ENCODE peak calls at places on chromosomes 16 and 17, in eight cellular contexts. One of them, this sample, is unnamed.

GRCh38 chr17:11561702-11562101 is 36.6 kb upstream of the DNAH9 start:
- DNase-seq in fibroblast of lung: no peak
- DNase-seq in upper lobe of right lung: no peak
- DNase-seq in AG04449: no peak
- DNase-seq in right lobe of liver: no peak
- DNase-seq in cortex of kidney: no peak
- DNase-seq in activated naive CD4-positive, alpha-beta T cell treated with Interleukin-2 at 50 U/mL for 16 hours: no peak
- DNase-seq in progenitor cell of endocrine pancreas: no peak
- DNase-seq in this sample: no peak

GRCh38 chr17:76497979-76498885 is 3.0 kb downstream of the RHBDF2 start:
- DNase-seq in fibroblast of lung: peak; percentile 74
- DNase-seq in upper lobe of right lung: peak; percentile 86
- DNase-seq in AG04449: no peak
- DNase-seq in right lobe of liver: peak; percentile 90
- DNase-seq in cortex of kidney: no peak
- DNase-seq in activated naive CD4-positive, alpha-beta T cell treated with Interleukin-2 at 50 U/mL for 16 hours: no peak
- DNase-seq in progenitor cell of endocrine pancreas: no peak
- DNase-seq in this sample: peak; percentile 29

GRCh38 chr16:20147091-20147490 is 73.4 kb upstream of the GPR139 start:
- DNase-seq in fibroblast of lung: no peak
- DNase-seq in upper lobe of right lung: no peak
- DNase-seq in AG04449: no peak
- DNase-seq in right lobe of liver: no peak
- DNase-seq in cortex of kidney: no peak
- DNase-seq in activated naive CD4-positive, alpha-beta T cell treated with Interleukin-2 at 50 U/mL for 16 hours: no peak
- DNase-seq in progenitor cell of endocrine pancreas: no peak
- DNase-seq in this sample: no peak

GRCh38 chr16:1351582-1352362 is at the start of the genes GNPTG and TSR3:
- DNase-seq in fibroblast of lung: peak; percentile 89
- DNase-seq in upper lobe of right lung: peak; percentile 93
- DNase-seq in AG04449: peak; percentile 46
- DNase-seq in right lobe of liver: peak; percentile 88
- DNase-seq in cortex of kidney: no peak
- DNase-seq in activated naive CD4-positive, alpha-beta T cell treated with Interleukin-2 at 50 U/mL for 16 hours: peak; percentile 85
- DNase-seq in progenitor cell of endocrine pancreas: peak; percentile 84
- DNase-seq in this sample: peak; percentile 79

GRCh38 chr17:39939031-39939430 is 11.5 kb downstream of the LRRC3C start:
- DNase-seq in fibroblast of lung: no peak
- DNase-seq in upper lobe of right lung: no peak
- DNase-seq in AG04449: no peak
- DNase-seq in right lobe of liver: no peak
- DNase-seq in cortex of kidney: no peak
- DNase-seq in activated naive CD4-positive, alpha-beta T cell treated with Interleukin-2 at 50 U/mL for 16 hours: no peak
- DNase-seq in progenitor cell of endocrine pancreas: no peak
- DNase-seq in this sample: no peak

GRCh38 chr16:81265052-81265451 is 26.6 kb downstream of the BCO1 start:
- DNase-seq in fibroblast of lung: no peak
- DNase-seq in upper lobe of right lung: no peak
- DNase-seq in AG04449: no peak
- DNase-seq in right lobe of liver: no peak
- DNase-seq in cortex of kidney: no peak
- DNase-seq in activated naive CD4-positive, alpha-beta T cell treated with Interleukin-2 at 50 U/mL for 16 hours: no peak
- DNase-seq in progenitor cell of endocrine pancreas: no peak
- DNase-seq in this sample: no peak

GRCh38 chr16:87701066-87701425 is 64.7 kb downstream of the KLHDC4 start:
- DNase-seq in fibroblast of lung: no peak
- DNase-seq in upper lobe of right lung: no peak
- DNase-seq in AG04449: no peak
- DNase-seq in right lobe of liver: no peak
- DNase-seq in cortex of kidney: no peak
- DNase-seq in activated naive CD4-positive, alpha-beta T cell treated with Interleukin-2 at 50 U/mL for 16 hours: no peak
- DNase-seq in progenitor cell of endocrine pancreas: no peak
- DNase-seq in this sample: no peak

GRCh38 chr17:75619506-75620431 is 13.5 kb upstream of the SMIM5 start:
- DNase-seq in fibroblast of lung: peak; percentile 14
- DNase-seq in upper lobe of right lung: no peak
- DNase-seq in AG04449: no peak
- DNase-seq in right lobe of liver: no peak
- DNase-seq in cortex of kidney: no peak
- DNase-seq in activated naive CD4-positive, alpha-beta T cell treated with Interleukin-2 at 50 U/mL for 16 hours: no peak
- DNase-seq in progenitor cell of endocrine pancreas: no peak
- DNase-seq in this sample: no peak

GRCh38 chr16:76955629-76956028 is 235.4 kb upstream of the MON1B start:
- DNase-seq in fibroblast of lung: peak; percentile 43
- DNase-seq in upper lobe of right lung: no peak
- DNase-seq in AG04449: no peak
- DNase-seq in right lobe of liver: no peak
- DNase-seq in cortex of kidney: no peak
- DNase-seq in activated naive CD4-positive, alpha-beta T cell treated with Interleukin-2 at 50 U/mL for 16 hours: no peak
- DNase-seq in progenitor cell of endocrine pancreas: no peak
- DNase-seq in this sample: no peak

GRCh38 chr16:19595043-19595767 is 39.7 kb downstream of the VPS35L start:
- DNase-seq in fibroblast of lung: peak; percentile 12
- DNase-seq in upper lobe of right lung: no peak
- DNase-seq in AG04449: peak; percentile 88
- DNase-seq in right lobe of liver: no peak
- DNase-seq in cortex of kidney: no peak
- DNase-seq in activated naive CD4-positive, alpha-beta T cell treated with Interleukin-2 at 50 U/mL for 16 hours: no peak
- DNase-seq in progenitor cell of endocrine pancreas: no peak
- DNase-seq in this sample: no peak

GRCh38 chr16:12271006-12271405 is 294.5 kb downstream of the SNX29 start:
- DNase-seq in fibroblast of lung: peak; percentile 38
- DNase-seq in upper lobe of right lung: no peak
- DNase-seq in AG04449: no peak
- DNase-seq in right lobe of liver: no peak
- DNase-seq in cortex of kidney: no peak
- DNase-seq in activated naive CD4-positive, alpha-beta T cell treated with Interleukin-2 at 50 U/mL for 16 hours: no peak
- DNase-seq in progenitor cell of endocrine pancreas: no peak
- DNase-seq in this sample: no peak

GRCh38 chr16:15396948-15397594 is 1.5 kb downstream of the MPV17L start:
- DNase-seq in fibroblast of lung: no peak
- DNase-seq in upper lobe of right lung: no peak
- DNase-seq in AG04449: no peak
- DNase-seq in right lobe of liver: no peak
- DNase-seq in cortex of kidney: no peak
- DNase-seq in activated naive CD4-positive, alpha-beta T cell treated with Interleukin-2 at 50 U/mL for 16 hours: no peak
- DNase-seq in progenitor cell of endocrine pancreas: no peak
- DNase-seq in this sample: no peak

GRCh38 chr17:56866496-56866895 is 32.5 kb downstream of the DGKE start:
- DNase-seq in fibroblast of lung: no peak
- DNase-seq in upper lobe of right lung: no peak
- DNase-seq in AG04449: no peak
- DNase-seq in right lobe of liver: no peak
- DNase-seq in cortex of kidney: no peak
- DNase-seq in activated naive CD4-positive, alpha-beta T cell treated with Interleukin-2 at 50 U/mL for 16 hours: no peak
- DNase-seq in progenitor cell of endocrine pancreas: no peak
- DNase-seq in this sample: no peak

GRCh38 chr17:65287040-65287439 is 149.9 kb downstream of the RGS9 start:
- DNase-seq in fibroblast of lung: no peak
- DNase-seq in upper lobe of right lung: no peak
- DNase-seq in AG04449: no peak
- DNase-seq in right lobe of liver: no peak
- DNase-seq in cortex of kidney: no peak
- DNase-seq in activated naive CD4-positive, alpha-beta T cell treated with Interleukin-2 at 50 U/mL for 16 hours: no peak
- DNase-seq in progenitor cell of endocrine pancreas: no peak
- DNase-seq in this sample: no peak

GRCh38 chr17:13728751-13729150 is 127.0 kb upstream of the HS3ST3A1 start:
- DNase-seq in fibroblast of lung: no peak
- DNase-seq in upper lobe of right lung: no peak
- DNase-seq in AG04449: no peak
- DNase-seq in right lobe of liver: no peak
- DNase-seq in cortex of kidney: no peak
- DNase-seq in activated naive CD4-positive, alpha-beta T cell treated with Interleukin-2 at 50 U/mL for 16 hours: no peak
- DNase-seq in progenitor cell of endocrine pancreas: no peak
- DNase-seq in this sample: no peak

GRCh38 chr17:40298726-40299125 is 10.3 kb upstream of the RARA start:
- DNase-seq in fibroblast of lung: no peak
- DNase-seq in upper lobe of right lung: no peak
- DNase-seq in AG04449: no peak
- DNase-seq in right lobe of liver: no peak
- DNase-seq in cortex of kidney: no peak
- DNase-seq in activated naive CD4-positive, alpha-beta T cell treated with Interleukin-2 at 50 U/mL for 16 hours: no peak
- DNase-seq in progenitor cell of endocrine pancreas: no peak
- DNase-seq in this sample: no peak

GRCh38 chr17:14737984-14738651 is 437.2 kb downstream of the HS3ST3B1 start:
- DNase-seq in fibroblast of lung: peak; percentile 98
- DNase-seq in upper lobe of right lung: peak; percentile 79
- DNase-seq in AG04449: peak; percentile 97
- DNase-seq in right lobe of liver: peak; percentile 88
- DNase-seq in cortex of kidney: no peak
- DNase-seq in activated naive CD4-positive, alpha-beta T cell treated with Interleukin-2 at 50 U/mL for 16 hours: no peak
- DNase-seq in progenitor cell of endocrine pancreas: no peak
- DNase-seq in this sample: no peak

GRCh38 chr17:11351479-11351878 is 110.5 kb downstream of the SHISA6 start:
- DNase-seq in fibroblast of lung: no peak
- DNase-seq in upper lobe of right lung: no peak
- DNase-seq in AG04449: no peak
- DNase-seq in right lobe of liver: no peak
- DNase-seq in cortex of kidney: no peak
- DNase-seq in activated naive CD4-positive, alpha-beta T cell treated with Interleukin-2 at 50 U/mL for 16 hours: no peak
- DNase-seq in progenitor cell of endocrine pancreas: no peak
- DNase-seq in this sample: no peak

GRCh38 chr16:1530349-1530882 is 3.0 kb upstream of the TMEM204 start:
- DNase-seq in fibroblast of lung: no peak
- DNase-seq in upper lobe of right lung: no peak
- DNase-seq in AG04449: no peak
- DNase-seq in right lobe of liver: peak; percentile 13
- DNase-seq in cortex of kidney: no peak
- DNase-seq in activated naive CD4-positive, alpha-beta T cell treated with Interleukin-2 at 50 U/mL for 16 hours: no peak
- DNase-seq in progenitor cell of endocrine pancreas: no peak
- DNase-seq in this sample: no peak

GRCh38 chr17:74526681-74527080 is 4.6 kb downstream of the CD300LB start:
- DNase-seq in fibroblast of lung: no peak
- DNase-seq in upper lobe of right lung: no peak
- DNase-seq in AG04449: no peak
- DNase-seq in right lobe of liver: no peak
- DNase-seq in cortex of kidney: no peak
- DNase-seq in activated naive CD4-positive, alpha-beta T cell treated with Interleukin-2 at 50 U/mL for 16 hours: no peak
- DNase-seq in progenitor cell of endocrine pancreas: no peak
- DNase-seq in this sample: no peak

GRCh38 chr17:32396343-32396742 is 46.4 kb downstream of the ZNF207 start:
- DNase-seq in fibroblast of lung: no peak
- DNase-seq in upper lobe of right lung: no peak
- DNase-seq in AG04449: no peak
- DNase-seq in right lobe of liver: no peak
- DNase-seq in cortex of kidney: no peak
- DNase-seq in activated naive CD4-positive, alpha-beta T cell treated with Interleukin-2 at 50 U/mL for 16 hours: no peak
- DNase-seq in progenitor cell of endocrine pancreas: no peak
- DNase-seq in this sample: no peak

GRCh38 chr17:4559139-4559791 is 1.1 kb downstream of the GGT6 start:
- DNase-seq in fibroblast of lung: no peak
- DNase-seq in upper lobe of right lung: peak; percentile 57
- DNase-seq in AG04449: no peak
- DNase-seq in right lobe of liver: no peak
- DNase-seq in cortex of kidney: no peak
- DNase-seq in activated naive CD4-positive, alpha-beta T cell treated with Interleukin-2 at 50 U/mL for 16 hours: no peak
- DNase-seq in progenitor cell of endocrine pancreas: no peak
- DNase-seq in this sample: no peak

GRCh38 chr17:7323731-7324437 is 5.3 kb downstream of the NEURL4 start:
- DNase-seq in fibroblast of lung: peak; percentile 30
- DNase-seq in upper lobe of right lung: peak; percentile 77
- DNase-seq in AG04449: no peak
- DNase-seq in right lobe of liver: no peak
- DNase-seq in cortex of kidney: no peak
- DNase-seq in activated naive CD4-positive, alpha-beta T cell treated with Interleukin-2 at 50 U/mL for 16 hours: peak; percentile 72
- DNase-seq in progenitor cell of endocrine pancreas: peak; percentile 69
- DNase-seq in this sample: peak; percentile 40

GRCh38 chr16:56199164-56199563 is 7.9 kb downstream of the GNAO1 start:
- DNase-seq in fibroblast of lung: no peak
- DNase-seq in upper lobe of right lung: no peak
- DNase-seq in AG04449: no peak
- DNase-seq in right lobe of liver: no peak
- DNase-seq in cortex of kidney: no peak
- DNase-seq in activated naive CD4-positive, alpha-beta T cell treated with Interleukin-2 at 50 U/mL for 16 hours: peak; percentile 40
- DNase-seq in progenitor cell of endocrine pancreas: no peak
- DNase-seq in this sample: no peak

GRCh38 chr17:1590031-1590746 is 27.6 kb upstream of the PITPNA start:
- DNase-seq in fibroblast of lung: peak; percentile 78
- DNase-seq in upper lobe of right lung: no peak
- DNase-seq in AG04449: peak; percentile 24
- DNase-seq in right lobe of liver: peak; percentile 80
- DNase-seq in cortex of kidney: no peak
- DNase-seq in activated naive CD4-positive, alpha-beta T cell treated with Interleukin-2 at 50 U/mL for 16 hours: peak; percentile 24
- DNase-seq in progenitor cell of endocrine pancreas: no peak
- DNase-seq in this sample: no peak

GRCh38 chr17:82310877-82311276 is 6.5 kb downstream of the CD7 start:
- DNase-seq in fibroblast of lung: no peak
- DNase-seq in upper lobe of right lung: no peak
- DNase-seq in AG04449: no peak
- DNase-seq in right lobe of liver: no peak
- DNase-seq in cortex of kidney: no peak
- DNase-seq in activated naive CD4-positive, alpha-beta T cell treated with Interleukin-2 at 50 U/mL for 16 hours: no peak
- DNase-seq in progenitor cell of endocrine pancreas: no peak
- DNase-seq in this sample: no peak

GRCh38 chr17:968812-969766 is 10.5 kb downstream of the NXN start:
- DNase-seq in fibroblast of lung: no peak
- DNase-seq in upper lobe of right lung: no peak
- DNase-seq in AG04449: no peak
- DNase-seq in right lobe of liver: no peak
- DNase-seq in cortex of kidney: no peak
- DNase-seq in activated naive CD4-positive, alpha-beta T cell treated with Interleukin-2 at 50 U/mL for 16 hours: no peak
- DNase-seq in progenitor cell of endocrine pancreas: no peak
- DNase-seq in this sample: no peak

GRCh38 chr16:84391151-84391873 is 23.0 kb downstream of the ATP2C2 start:
- DNase-seq in fibroblast of lung: peak; percentile 43
- DNase-seq in upper lobe of right lung: peak; percentile 30
- DNase-seq in AG04449: no peak
- DNase-seq in right lobe of liver: no peak
- DNase-seq in cortex of kidney: no peak
- DNase-seq in activated naive CD4-positive, alpha-beta T cell treated with Interleukin-2 at 50 U/mL for 16 hours: no peak
- DNase-seq in progenitor cell of endocrine pancreas: no peak
- DNase-seq in this sample: no peak

GRCh38 chr17:42706732-42707131 is 24.4 kb downstream of the CNTNAP1 start:
- DNase-seq in fibroblast of lung: no peak
- DNase-seq in upper lobe of right lung: no peak
- DNase-seq in AG04449: no peak
- DNase-seq in right lobe of liver: no peak
- DNase-seq in cortex of kidney: no peak
- DNase-seq in activated naive CD4-positive, alpha-beta T cell treated with Interleukin-2 at 50 U/mL for 16 hours: peak; percentile 65
- DNase-seq in progenitor cell of endocrine pancreas: no peak
- DNase-seq in this sample: no peak

GRCh38 chr16:3716831-3717234 is 491 bp downstream of the TRAP1 start:
- DNase-seq in fibroblast of lung: no peak
- DNase-seq in upper lobe of right lung: no peak
- DNase-seq in AG04449: no peak
- DNase-seq in right lobe of liver: no peak
- DNase-seq in cortex of kidney: no peak
- DNase-seq in activated naive CD4-positive, alpha-beta T cell treated with Interleukin-2 at 50 U/mL for 16 hours: peak; percentile 47
- DNase-seq in progenitor cell of endocrine pancreas: no peak
- DNase-seq in this sample: no peak

GRCh38 chr16:24070851-24071250 is 185.3 kb upstream of the CACNG3 start:
- DNase-seq in fibroblast of lung: peak; percentile 21
- DNase-seq in upper lobe of right lung: no peak
- DNase-seq in AG04449: no peak
- DNase-seq in right lobe of liver: no peak
- DNase-seq in cortex of kidney: no peak
- DNase-seq in activated naive CD4-positive, alpha-beta T cell treated with Interleukin-2 at 50 U/mL for 16 hours: peak; percentile 26
- DNase-seq in progenitor cell of endocrine pancreas: peak; percentile 21
- DNase-seq in this sample: no peak

GRCh38 chr16:2196162-2196980 is at the start of gene CASKIN1:
- DNase-seq in fibroblast of lung: no peak
- DNase-seq in upper lobe of right lung: no peak
- DNase-seq in AG04449: no peak
- DNase-seq in right lobe of liver: no peak
- DNase-seq in cortex of kidney: no peak
- DNase-seq in activated naive CD4-positive, alpha-beta T cell treated with Interleukin-2 at 50 U/mL for 16 hours: no peak
- DNase-seq in progenitor cell of endocrine pancreas: no peak
- DNase-seq in this sample: no peak

GRCh38 chr17:69967910-69968411 is 107.1 kb upstream of the KCNJ16 start:
- DNase-seq in fibroblast of lung: peak; percentile 83
- DNase-seq in upper lobe of right lung: no peak
- DNase-seq in AG04449: peak; percentile 97
- DNase-seq in right lobe of liver: no peak
- DNase-seq in cortex of kidney: no peak
- DNase-seq in activated naive CD4-positive, alpha-beta T cell treated with Interleukin-2 at 50 U/mL for 16 hours: no peak
- DNase-seq in progenitor cell of endocrine pancreas: no peak
- DNase-seq in this sample: no peak

GRCh38 chr17:42980274-42980765 is at the start of gene RUNDC1:
- DNase-seq in fibroblast of lung: peak; percentile 78
- DNase-seq in upper lobe of right lung: peak; percentile 97
- DNase-seq in AG04449: no peak
- DNase-seq in right lobe of liver: peak; percentile 93
- DNase-seq in cortex of kidney: no peak
- DNase-seq in activated naive CD4-positive, alpha-beta T cell treated with Interleukin-2 at 50 U/mL for 16 hours: peak; percentile 93
- DNase-seq in progenitor cell of endocrine pancreas: peak; percentile 85
- DNase-seq in this sample: peak; percentile 84

This sample was measured in activated gamma-delta T cell.